ENCODE peak calls at places on chromosomes 5 and 9, in eight cellular contexts. C is stomach, K is IMR-90, E is H1, Y is body of pancreas, P is suprapubic skin, A is heart left ventricle, N is transverse colon. X is an unnamed sample.

GRCh38 chr5:132086277-132086794 is 12.7 kb downstream of the CSF2 start:
- DNase-seq in P (no peak), K (peak; percentile 98), E (no peak), A (peak; percentile 83), N (no peak), C (peak; percentile 50), Y (peak; percentile 55), X (peak; percentile 42)

GRCh38 chr9:27292646-27293045 is 4.3 kb downstream of the EQTN start:
- DNase-seq in N (no peak), E (no peak), A (no peak), P (peak; percentile 85), K (peak; percentile 7), Y (no peak), C (no peak), X (peak; percentile 66)

GRCh38 chr5:142726188-142726731 is 40.4 kb upstream of the FGF1 start:
- DNase-seq in E (no peak), C (no peak), Y (no peak), P (no peak), A (no peak), N (no peak), K (peak; percentile 91), X (no peak)

GRCh38 chr5:178196986-178197385 is 7.3 kb upstream of the HNRNPAB start:
- DNase-seq in P (peak; percentile 23), C (no peak), N (peak; percentile 27), A (no peak), Y (no peak), E (peak; percentile 67), K (no peak), X (no peak)

GRCh38 chr9:124191691-124192208 is 66.0 kb upstream of the NEK6 start:
- DNase-seq in A (no peak), N (no peak), C (peak; percentile 4), K (no peak), Y (no peak), E (peak; percentile 29), P (peak; percentile 37), X (no peak)

GRCh38 chr9:78831726-78832125 is 534.8 kb downstream of the PSAT1 start:
- DNase-seq in C (no peak), P (no peak), Y (no peak), E (no peak), N (no peak), A (no peak), K (peak; percentile 17), X (no peak)

GRCh38 chr5:75510836-75511434 is 494 bp downstream of the CERT1 start:
- DNase-seq in N (peak; percentile 55), Y (peak; percentile 52), K (peak; percentile 15), C (no peak), E (peak; percentile 68), A (peak; percentile 76), P (peak; percentile 80), X (peak; percentile 40)

GRCh38 chr9:93096811-93097382 is 880 bp downstream of the CARD19 start:
- DNase-seq in K (no peak), E (no peak), C (no peak), Y (no peak), N (no peak), P (no peak), A (peak; percentile 1), X (peak; percentile 37)

GRCh38 chr9:135156525-135157510 is 69.3 kb downstream of the OLFM1 start:
- DNase-seq in E (peak; percentile 89), Y (peak; percentile 49), K (peak; percentile 7), P (no peak), A (no peak), N (peak; percentile 14), C (peak; percentile 32), X (no peak)

GRCh38 chr9:114524401-114524800 is 19.1 kb upstream of the WHRN start:
- DNase-seq in E (no peak), K (no peak), Y (no peak), C (no peak), N (no peak), A (no peak), P (no peak), X (no peak)

GRCh38 chr5:174159327-174160247 is 114.1 kb downstream of the NSG2 start:
- DNase-seq in C (no peak), N (no peak), E (no peak), Y (no peak), K (no peak), A (no peak), P (peak; percentile 54), X (no peak)

GRCh38 chr9:71490810-71491209 is 277.5 kb downstream of the CEMIP2 start:
- DNase-seq in A (no peak), P (no peak), K (no peak), Y (no peak), C (no peak), N (no peak), E (no peak), X (no peak)

GRCh38 chr5:181028032-181028819 is 11.8 kb upstream of the BTNL9 start:
- DNase-seq in C (no peak), E (peak; percentile 59), K (no peak), P (no peak), A (no peak), N (no peak), Y (peak; percentile 28), X (no peak)

GRCh38 chr9:13719410-13719809 is 439.9 kb upstream of the MPDZ start:
- DNase-seq in C (no peak), Y (no peak), K (peak; percentile 36), N (no peak), A (no peak), P (no peak), E (no peak), X (no peak)

GRCh38 chr5:54520438-54520846 is 2.9 kb downstream of the SNX18 start:
- DNase-seq in C (peak; percentile 37), A (peak; percentile 65), K (peak; percentile 56), Y (peak; percentile 41), E (no peak), P (no peak), N (no peak), X (peak; percentile 28)
- TF ChIP-seq POLR2A in C (no peak), A (no peak), K (peak; percentile 37), Y (no peak), E (no peak), P (no peak), N (no peak), X (no peak)

GRCh38 chr9:35729700-35730485 is 2.1 kb downstream of the TLN1 start:
- DNase-seq in A (peak; percentile 83), K (peak; percentile 91), E (no peak), Y (peak; percentile 69), C (peak; percentile 42), N (peak; percentile 53), P (no peak), X (no peak)

GRCh38 chr9:35732185-35733108 is at the start of the genes CREB3 and TLN1:
- DNase-seq in N (peak; percentile 99), E (peak; percentile 94), C (peak; percentile 98), K (peak; percentile 99), A (peak; percentile 99), P (peak; percentile 99), Y (peak; percentile 98), X (peak; percentile 98)

GRCh38 chr9:35731415-35732184 is 395 bp downstream of the TLN1 start:
- DNase-seq in Y (no peak), C (no peak), N (no peak), E (no peak), P (no peak), A (no peak), K (no peak), X (no peak)

GRCh38 chr9:35729101-35729500 is 2.9 kb downstream of the TLN1 start:
- DNase-seq in A (no peak), Y (no peak), P (no peak), E (no peak), N (no peak), K (peak; percentile 18), C (no peak), X (no peak)

GRCh38 chr9:35730486-35730854 is 1.5 kb downstream of the TLN1 start:
- DNase-seq in Y (no peak), K (no peak), E (no peak), P (no peak), C (no peak), A (no peak), N (no peak), X (no peak)
- H3K4me3 ChIP-seq in Y (no peak overlapping the region), K (peak overlapping the region; percentile 99), E (no peak overlapping the region), P (peak overlapping the region; percentile 65), C (peak overlapping the region; percentile 73), A (peak overlapping the region; percentile 62), N (peak overlapping the region; percentile 83), X (peak overlapping the region; percentile 84)

GRCh38 chr9:81082251-81082650 is 607.1 kb downstream of the TLE1 start:
- DNase-seq in K (peak; percentile 21), C (no peak), E (no peak), P (no peak), N (no peak), Y (no peak), A (no peak), X (no peak)

GRCh38 chr9:81080900-81081299 is 608.4 kb downstream of the TLE1 start:
- DNase-seq in P (no peak), C (no peak), N (no peak), K (no peak), A (no peak), Y (no peak), E (no peak), X (no peak)

GRCh38 chr9:81083821-81084512 is 605.4 kb downstream of the TLE1 start:
- DNase-seq in E (no peak), P (no peak), A (no peak), C (no peak), K (peak; percentile 80), N (no peak), Y (no peak), X (no peak)

GRCh38 chr9:81080185-81080584 is 609.2 kb downstream of the TLE1 start:
- DNase-seq in C (no peak), N (no peak), E (no peak), P (no peak), K (no peak), Y (no peak), A (no peak), X (no peak)

GRCh38 chr9:81083062-81083461 is 606.3 kb downstream of the TLE1 start:
- DNase-seq in N (no peak), Y (no peak), A (no peak), E (no peak), P (no peak), C (no peak), K (peak; percentile 40), X (no peak)
- TF ChIP-seq CTCF in N (no peak), Y (no peak), A (no peak), E (peak; percentile 4), P (no peak), C (no peak), K (peak; percentile 16), X (peak; percentile 21)

DNA sequence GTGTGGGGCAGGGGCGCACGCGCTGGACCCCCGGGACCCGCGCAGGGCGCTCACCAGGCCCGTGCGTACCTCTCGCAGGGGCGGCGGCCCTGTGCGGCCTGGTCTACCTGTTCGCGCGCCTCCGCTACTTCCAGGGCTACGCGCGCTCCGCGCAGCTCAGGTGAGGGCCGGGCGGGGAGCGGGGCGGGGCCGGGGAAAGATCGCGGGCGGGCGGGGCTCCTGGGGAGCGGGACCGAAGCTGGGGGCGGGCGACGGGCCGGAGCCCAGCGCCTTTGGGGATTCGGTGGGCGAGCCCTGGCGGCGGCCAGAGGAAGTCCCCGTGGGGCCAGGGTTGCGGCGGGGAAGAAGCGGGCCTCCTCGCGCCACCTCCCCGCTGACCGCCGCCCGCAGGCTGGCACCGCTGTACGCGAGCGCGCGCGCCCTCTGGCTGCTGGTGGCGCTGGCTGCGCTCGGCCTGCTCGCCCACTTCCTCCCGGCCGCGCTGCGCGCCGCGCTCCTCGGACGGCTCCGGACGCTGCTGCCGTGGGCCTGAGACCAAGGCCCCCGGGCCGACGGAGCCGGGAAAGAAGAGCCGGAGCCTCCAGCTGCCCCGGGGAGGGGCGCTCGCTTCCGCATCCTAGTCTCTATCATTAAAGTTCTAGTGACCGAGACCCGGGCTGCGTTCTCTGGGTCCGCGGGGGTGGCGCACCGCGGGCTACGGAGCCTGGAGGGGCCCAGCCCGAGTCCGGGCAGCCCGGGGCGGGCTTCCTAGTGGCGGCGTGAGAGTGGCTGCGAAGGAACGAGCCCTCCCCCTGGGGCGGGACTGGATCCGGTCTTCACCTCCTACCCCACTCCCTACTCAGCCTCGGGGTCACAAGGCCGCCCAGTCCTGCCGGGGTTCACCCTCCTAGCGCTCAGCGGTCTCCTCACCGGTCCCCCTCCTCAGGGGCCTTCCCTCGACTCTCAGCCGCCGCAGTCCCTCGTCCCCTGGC is 2.4 kb downstream of the LTC4S start:
- DNase-seq in K (peak; percentile 78), C (peak; percentile 87), E (peak; percentile 85), A (peak; percentile 92), Y (peak; percentile 84), P (peak; percentile 88), N (peak; percentile 88), X (peak; percentile 77)
- TF ChIP-seq POLR2A in K (peak; percentile 27), C (no peak), E (no peak), A (peak; percentile 61), Y (peak; percentile 40), P (no peak), N (peak; percentile 66), X (peak; percentile 42)